ENCODE peak calls at places on chromosome 21, in four cellular contexts. N is mesendoderm, L is IMR-90, R is H1. P is an unnamed sample.

GRCh38 chr21:16081304-16081703 is 351.5 kb downstream of the USP25 start:
- DNase-seq in N (no peak), L (no peak), R (no peak), P (no peak)

GRCh38 chr21:31397515-31397926 is 53.5 kb upstream of the TIAM1 start:
- DNase-seq in N (no peak), L (no peak), R (no peak), P (no peak)

GRCh38 chr21:46112731-46113215 is 14.9 kb downstream of the COL6A2 start:
- DNase-seq in N (no peak), L (no peak), R (no peak), P (peak; percentile 20)

GRCh38 chr21:16633851-16634521 is 878.9 kb upstream of the CXADR start:
- DNase-seq in N (no peak), L (no peak), R (no peak), P (no peak)

GRCh38 chr21:38925923-38926322 is 120.2 kb downstream of the ETS2 start:
- DNase-seq in N (no peak), L (peak; percentile 89), R (no peak), P (no peak)

GRCh38 chr21:29163381-29164115 is 33.1 kb downstream of the MAP3K7CL start:
- DNase-seq in N (no peak), L (no peak), R (no peak), P (no peak)

GRCh38 chr21:46051379-46051770 is 46.5 kb upstream of the COL6A2 start:
- DNase-seq in N (no peak), L (no peak), R (no peak), P (no peak)

GRCh38 chr21:40678681-40679284 is 168.2 kb downstream of the DSCAM start:
- DNase-seq in N (no peak), L (no peak), R (no peak), P (no peak)

GRCh38 chr21:21029159-21029558 is 30.9 kb downstream of the NCAM2 start:
- DNase-seq in N (no peak), L (no peak), R (no peak), P (no peak)

GRCh38 chr21:42321845-42322244 is 6.6 kb upstream of the TFF3 start:
- DNase-seq in N (no peak), L (no peak), R (peak; percentile 29), P (no peak)

GRCh38 chr21:23101111-23101510 is 2102.9 kb downstream of the NCAM2 start:
- DNase-seq in N (no peak), L (no peak), R (no peak), P (no peak)

GRCh38 chr21:20419780-20420179 is 578.4 kb upstream of the NCAM2 start:
- DNase-seq in N (no peak), L (no peak), R (no peak), P (no peak)

GRCh38 chr21:46294647-46295176 is 8.6 kb downstream of the YBEY start:
- DNase-seq in N (peak; percentile 31), L (peak; percentile 68), R (no peak), P (no peak)

GRCh38 chr21:32135401-32136363 is 143.2 kb downstream of the MIS18A start:
- DNase-seq in N (no peak), L (peak; percentile 1), R (peak; percentile 31), P (peak; percentile 20)

GRCh38 chr21:16570196-16570595 is 840.4 kb downstream of the USP25 start:
- DNase-seq in N (no peak), L (peak; percentile 39), R (no peak), P (no peak)

GRCh38 chr21:21165063-21165645 is 166.9 kb downstream of the NCAM2 start:
- DNase-seq in N (peak; percentile 6), L (peak; percentile 97), R (no peak), P (no peak)

GRCh38 chr21:31108969-31109368 is 70.7 kb upstream of the KRTAP19-8 start:
- DNase-seq in N (peak; percentile 73), L (peak; percentile 20), R (no peak), P (no peak)

GRCh38 chr21:18449586-18449985 is 46.0 kb upstream of the TMPRSS15 start:
- DNase-seq in N (no peak), L (no peak), R (no peak), P (no peak)

GRCh38 chr21:33478858-33479678 is 706 bp downstream of the TMEM50B start:
- DNase-seq in N (peak; percentile 44), L (peak; percentile 17), R (peak; percentile 67), P (peak; percentile 63)

GRCh38 chr21:46320331-46320801 is 3.3 kb downstream of the C21orf58 start:
- DNase-seq in N (no peak), L (no peak), R (no peak), P (no peak)

GRCh38 chr21:39511102-39511501 is 59.3 kb downstream of the SH3BGR start:
- DNase-seq in N (no peak), L (no peak), R (no peak), P (no peak)

GRCh38 chr21:17607684-17608083 is 5.0 kb downstream of the BTG3 start:
- DNase-seq in N (no peak), L (no peak), R (no peak), P (no peak)

GRCh38 chr21:15549671-15550070 is 180.1 kb upstream of the USP25 start:
- DNase-seq in N (peak; percentile 96), L (peak; percentile 5), R (no peak), P (peak; percentile 36)

GRCh38 chr21:36507397-36508018 is 27.6 kb upstream of the CLDN14 start:
- DNase-seq in N (no peak), L (peak; percentile 38), R (no peak), P (no peak)

GRCh38 chr21:40631201-40631600 is 215.8 kb downstream of the DSCAM start:
- DNase-seq in N (no peak), L (no peak), R (no peak), P (no peak)

GRCh38 chr21:21714396-21714795 is 716.2 kb downstream of the NCAM2 start:
- DNase-seq in N (peak; percentile 7), L (peak; percentile 82), R (no peak), P (no peak)

GRCh38 chr21:36379236-36379635 is 6.0 kb upstream of the CHAF1B start:
- DNase-seq in N (no peak), L (no peak), R (no peak), P (no peak)

GRCh38 chr21:28516996-28517592 is 475.6 kb downstream of the LTN1 start:
- DNase-seq in N (peak; percentile 91), L (no peak), R (peak; percentile 85), P (peak; percentile 92)

GRCh38 chr21:22710725-22711124 is 1712.5 kb downstream of the NCAM2 start:
- DNase-seq in N (no peak), L (no peak), R (no peak), P (no peak)

GRCh38 chr21:15004721-15005370 is 60.0 kb downstream of the NRIP1 start:
- DNase-seq in N (no peak), L (peak; percentile 73), R (no peak), P (no peak)

GRCh38 chr21:22791986-22792560 is 1793.9 kb downstream of the NCAM2 start:
- DNase-seq in N (peak; percentile 46), L (peak; percentile 38), R (no peak), P (no peak)

GRCh38 chr21:35838987-35839763 is 221.2 kb downstream of the SETD4 start:
- DNase-seq in N (no peak), L (no peak), R (no peak), P (no peak)

GRCh38 chr21:14850394-14850793 is 214.4 kb downstream of the NRIP1 start:
- DNase-seq in N (no peak), L (peak; percentile 71), R (no peak), P (no peak)

GRCh38 chr21:30482130-30482529 is 2.0 kb upstream of the KRTAP19-1 start:
- DNase-seq in N (no peak), L (no peak), R (no peak), P (no peak)

GRCh38 chr21:42317341-42317741 is 2.1 kb upstream of the TFF3 start:
- DNase-seq in N (no peak), L (no peak), R (peak; percentile 41), P (no peak)

GRCh38 chr21:46212721-46213484 is 15.7 kb downstream of the LSS start:
- DNase-seq in N (no peak), L (no peak), R (no peak), P (no peak)

GRCh38 chr21:17454315-17455027 is 58.4 kb upstream of the CXADR start:
- DNase-seq in N (peak; percentile 97), L (peak; percentile 92), R (peak; percentile 98), P (peak; percentile 92)

GRCh38 chr21:41816583-41817165 is 49.8 kb upstream of the RIPK4 start:
- DNase-seq in N (peak; percentile 59), L (peak; percentile 46), R (peak; percentile 78), P (peak; percentile 74)

GRCh38 chr21:45049725-45050359 is 24.5 kb upstream of the ADARB1 start:
- DNase-seq in N (no peak), L (peak; percentile 47), R (peak; percentile 45), P (no peak)
- H3K4me1 ChIP-seq in N (peaks cover 5% of the 10 kb centered on the region), L (peaks cover 36% of the 10 kb centered on the region), R (peaks cover 10% of the 10 kb centered on the region), P (no peaks in the 10 kb centered on the region)

GRCh38 chr21:34799092-34799491 is 130.3 kb downstream of the CLIC6 start:
- DNase-seq in N (no peak), L (no peak), R (no peak), P (no peak)
- H3K18ac ChIP-seq in N (no peak overlapping the region), L (no peak overlapping the region), R (no peak overlapping the region), P (no peak overlapping the region)

GRCh38 chr21:25733859-25734653 is 648 bp downstream of the ATP5PF start:
- DNase-seq in N (peak; percentile 10), L (peak; percentile 35), R (no peak), P (no peak)

GRCh38 chr21:25735895-25736597 is 1.3 kb downstream of the GABPA start:
- DNase-seq in N (peak; percentile 75), L (peak; percentile 42), R (no peak), P (no peak)

GRCh38 chr21:25734654-25735220 is at the start of the genes ATP5PF and GABPA:
- DNase-seq in N (peak; percentile 100), L (peak; percentile 99), R (peak; percentile 97), P (peak; percentile 98)

GRCh38 chr21:25735221-25735894 is 586 bp downstream of the GABPA start:
- DNase-seq in N (peak; percentile 83), L (peak; percentile 88), R (peak; percentile 89), P (peak; percentile 91)

DNA sequence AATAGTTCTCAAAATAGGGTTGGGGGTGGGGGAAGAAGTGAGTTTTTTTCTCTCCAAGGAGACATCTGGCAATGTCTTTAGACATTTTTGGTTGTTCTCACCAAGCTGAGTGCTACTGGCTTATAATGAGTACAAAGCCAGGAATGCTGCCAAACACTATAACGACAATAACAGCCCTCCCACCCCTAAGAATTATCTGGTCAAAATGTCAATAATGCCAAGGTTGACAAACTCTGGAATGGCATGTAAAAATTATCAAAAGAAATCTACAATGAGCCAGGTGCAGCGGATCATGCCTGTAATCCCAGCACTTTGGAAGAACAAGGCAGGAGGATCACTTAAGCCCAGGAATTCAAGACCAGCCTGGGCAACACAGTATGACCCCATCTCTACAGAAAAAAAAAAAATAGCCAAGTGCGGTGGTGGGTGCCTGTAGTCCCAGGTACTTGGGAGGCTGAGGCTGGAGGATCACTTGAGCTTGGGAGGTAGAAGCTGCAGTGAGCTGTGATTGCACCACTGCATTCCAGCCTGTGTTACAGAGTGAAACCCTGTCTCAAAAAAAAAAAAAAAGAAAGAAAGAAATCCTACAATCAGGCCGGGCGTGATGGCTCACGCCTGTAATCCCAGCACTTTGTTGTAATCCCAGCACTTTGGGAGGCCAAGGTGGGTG is 2.5 kb downstream of the ATP5PF start:
- DNase-seq in N (peak; percentile 5), L (no peak), R (no peak), P (no peak)
- H4K5ac ChIP-seq in N (no peak overlapping the region), L (no peak overlapping the region), R (no peak overlapping the region), P (no peak overlapping the region)

GRCh38 chr21:43343095-43343991 is 83.6 kb downstream of the SIK1 start:
- DNase-seq in N (no peak), L (no peak), R (no peak), P (no peak)

GRCh38 chr21:43345746-43346409 is 81.1 kb downstream of the SIK1 start:
- DNase-seq in N (no peak), L (peak; percentile 85), R (no peak), P (no peak)

GRCh38 chr21:43343992-43344886 is 82.7 kb downstream of the SIK1 start:
- DNase-seq in N (no peak), L (no peak), R (no peak), P (no peak)

GRCh38 chr21:43346551-43346950 is 80.4 kb downstream of the SIK1 start:
- DNase-seq in N (no peak), L (no peak), R (no peak), P (no peak)

GRCh38 chr21:43345046-43345745 is 81.7 kb downstream of the SIK1 start:
- DNase-seq in N (no peak), L (no peak), R (no peak), P (no peak)
- H3K4me1 ChIP-seq in N (no peaks in the 10 kb centered on the region), L (peaks cover 25% of the 10 kb centered on the region), R (no peaks in the 10 kb centered on the region), P (no peaks in the 10 kb centered on the region)

P was measured in H9.